ENCODE peak calls at places on chromosomes 4 and X, in nine cellular contexts. K is brain microvascular endothelial cell; P is CD4-positive, alpha-beta T cell; X is GM23248; Q is HCT116; O is psoas muscle; S is cardiac muscle cell; M is AG04450; A is HepG2. F is an unnamed sample. For H3K27me3, the result is how much of the 10 kb centered on the place peaks cover.

GRCh38 chr4:99468891-99469290 is 33.7 kb upstream of the ADH7 start:
- DNase-seq in A (no peak), O (no peak), P (no peak), K (no peak), S (no peak), M (no peak), X (peak), Q (no peak), F (no peak)

GRCh38 chr4:77927991-77928925 is 65.6 kb downstream of the MRPL1 start:
- DNase-seq in O (no peak), K (no peak), S (no peak), Q (no peak), X (peak), P (no peak), A (peak), M (no peak), F (peak)

GRCh38 chrX:47748576-47748975 is 88.1 kb upstream of the ZNF81 start:
- DNase-seq in P (no peak), M (no peak), O (no peak), Q (no peak), K (no peak), A (no peak), S (no peak), X (peak), F (no peak)

GRCh38 chr4:11428161-11428700 is 463 bp downstream of the HS3ST1 start:
- DNase-seq in S (no peak), P (no peak), X (no peak), Q (no peak), K (no peak), M (no peak), O (no peak), A (no peak), F (no peak)

GRCh38 chr4:174521800-174522182 is 497 bp downstream of the HPGD start:
- DNase-seq in M (no peak), O (peak), X (peak), A (no peak), P (no peak), S (no peak), K (no peak), Q (no peak), F (no peak)

GRCh38 chr4:24917076-24917856 is 4.4 kb upstream of the CCDC149 start:
- DNase-seq in M (no peak), O (no peak), X (no peak), P (no peak), K (no peak), S (peak), Q (no peak), A (no peak), F (no peak)

GRCh38 chr4:99414401-99414800 is 20.7 kb downstream of the ADH7 start:
- DNase-seq in S (no peak), X (no peak), A (no peak), M (no peak), O (no peak), K (no peak), Q (no peak), P (no peak), F (no peak)

GRCh38 chrX:19642517-19643109 is 127.3 kb upstream of the MAP3K15 start:
- DNase-seq in K (no peak), O (no peak), S (no peak), Q (no peak), P (no peak), X (no peak), M (no peak), A (no peak), F (no peak)

GRCh38 chrX:103248553-103248952 is 6.4 kb downstream of the TCEAL8 start:
- DNase-seq in X (peak), P (no peak), Q (peak), A (no peak), K (no peak), M (no peak), O (no peak), S (peak), F (no peak)

GRCh38 chr4:128917781-128918180 is 108.3 kb downstream of the JADE1 start:
- DNase-seq in Q (no peak), X (no peak), A (no peak), S (no peak), P (no peak), M (no peak), O (no peak), K (no peak), F (no peak)

GRCh38 chrX:38882894-38883620 is 81.8 kb downstream of the MID1IP1 start:
- DNase-seq in A (no peak), K (peak), O (no peak), X (peak), M (peak), Q (peak), P (no peak), S (no peak), F (peak)

GRCh38 chrX:40150503-40150902 is 52.7 kb upstream of the BCOR start:
- DNase-seq in O (no peak), A (no peak), K (no peak), Q (no peak), S (no peak), X (no peak), P (no peak), M (no peak), F (no peak)
- H3K27me3 ChIP-seq in O (under half), A (under half), K (under half), Q (under half), S (under half), X (under half), P (under half), M (under half), F (under half)

DNA sequence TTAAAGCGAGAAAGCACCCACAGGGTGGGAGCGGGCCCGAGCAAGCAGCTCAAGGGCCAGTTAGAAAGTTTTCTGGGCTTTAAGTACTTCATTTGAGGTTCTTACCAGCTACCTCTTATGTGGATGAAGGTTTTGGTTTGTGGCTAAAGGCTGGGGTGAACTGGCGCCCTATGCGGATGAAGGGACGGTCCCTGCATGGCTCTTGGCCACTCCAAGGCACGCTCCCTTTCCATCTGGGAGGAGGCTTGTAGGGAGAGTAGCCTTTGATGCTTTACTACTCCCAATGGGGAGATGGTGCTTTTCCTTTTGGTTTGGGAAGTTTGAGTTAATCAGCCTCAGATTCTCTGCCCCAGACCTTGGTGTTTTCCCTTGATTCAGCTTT is 17.7 kb downstream of the MRFAP1 start:
- DNase-seq in O (no peak), Q (no peak), P (no peak), S (no peak), A (no peak), K (no peak), M (no peak), X (no peak), F (no peak)
- H3K27me3 ChIP-seq in O (under half), Q (under half), P (under half), S (under half), A (under half), K (under half), M (under half), X (under half), F (under half)

DNA sequence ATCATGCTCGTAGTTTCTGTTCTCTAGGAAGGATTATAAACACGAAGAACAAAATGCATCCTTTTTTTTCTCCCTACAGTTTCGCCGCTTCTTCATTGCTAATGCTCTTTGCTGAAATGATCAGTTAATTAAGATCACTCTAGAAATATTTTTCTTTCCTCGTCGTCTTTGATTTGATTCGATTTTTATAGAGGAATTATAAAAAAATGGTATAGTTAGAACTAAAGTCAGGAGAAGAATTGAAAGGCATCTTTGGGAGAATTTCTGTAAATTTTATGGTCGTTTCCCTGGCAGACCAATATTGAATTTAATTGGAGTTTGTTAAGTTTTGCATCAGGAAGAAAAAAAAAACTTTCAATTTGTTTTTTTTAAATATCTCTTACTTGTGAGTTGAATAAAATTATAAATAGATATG is 1.1 kb upstream of the NKX3-2 start:
- DNase-seq in P (no peak), M (no peak), K (no peak), A (no peak), X (no peak), Q (no peak), S (no peak), O (no peak), F (no peak)
- H3K27me3 ChIP-seq in P (half or more), M (half or more), K (half or more), A (under half), X (half or more), Q (under half), S (half or more), O (half or more), F (under half)

GRCh38 chrX:12118134-12118533 is 20.1 kb upstream of the FRMPD4 start:
- DNase-seq in A (no peak), Q (no peak), S (no peak), X (no peak), O (no peak), K (no peak), M (no peak), P (no peak), F (no peak)
- H3K27me3 ChIP-seq in A (under half), Q (under half), S (under half), X (under half), O (under half), K (under half), M (under half), P (under half), F (under half)

GRCh38 chr4:3670521-3671519 is 95.4 kb upstream of the ADRA2C start:
- DNase-seq in M (no peak), A (no peak), X (no peak), P (no peak), S (no peak), O (peak), K (no peak), Q (no peak), F (no peak)

GRCh38 chr4:3667258-3667657 is 98.9 kb upstream of the ADRA2C start:
- DNase-seq in M (no peak), K (no peak), X (no peak), P (no peak), A (no peak), S (no peak), Q (no peak), O (no peak), F (no peak)

GRCh38 chr4:3666263-3666662 is 99.9 kb upstream of the ADRA2C start:
- DNase-seq in S (no peak), Q (no peak), O (no peak), K (no peak), P (no peak), A (no peak), M (no peak), X (no peak), F (no peak)

GRCh38 chr4:3669553-3669949 is 96.6 kb upstream of the ADRA2C start:
- DNase-seq in A (no peak), Q (no peak), M (no peak), P (no peak), O (peak), S (no peak), X (no peak), K (no peak), F (no peak)

DNA sequence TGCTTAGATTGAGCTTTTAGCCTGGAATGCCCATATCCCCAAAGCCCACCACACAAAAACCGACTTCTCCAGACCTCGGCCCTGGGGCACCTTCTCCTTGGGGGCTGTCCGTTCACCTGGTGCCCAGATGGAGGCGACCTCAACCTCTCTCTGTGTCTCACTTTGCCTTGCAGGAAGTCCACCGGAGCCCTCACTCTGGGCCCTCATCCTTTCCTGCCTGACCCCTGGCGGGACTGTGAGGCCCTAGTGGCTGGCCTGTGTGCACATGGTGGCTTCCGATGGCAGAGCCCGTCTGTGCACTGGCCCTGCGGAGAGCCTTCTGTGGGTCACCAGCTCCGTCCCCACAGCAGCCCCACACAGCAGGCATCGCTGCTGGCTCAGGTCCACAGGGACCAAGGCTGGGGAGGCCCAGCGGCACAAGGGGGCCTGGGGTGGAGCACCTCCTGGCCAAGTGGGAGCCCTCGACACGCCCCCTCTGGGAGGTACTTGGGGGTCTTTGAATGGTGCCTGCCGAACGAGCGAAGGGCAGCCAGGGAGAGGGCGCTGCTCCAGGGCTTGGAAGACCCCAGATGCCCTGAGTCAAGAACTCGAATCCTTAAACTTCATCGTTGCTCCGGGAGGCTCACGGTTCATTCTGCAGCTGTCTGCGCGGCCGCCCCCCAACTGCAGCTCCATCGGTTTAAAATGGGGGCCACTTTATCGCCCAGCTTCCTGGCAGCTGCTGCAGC is 97.2 kb upstream of the ADRA2C start:
- DNase-seq in O (no peak), Q (no peak), S (no peak), A (no peak), K (no peak), X (no peak), M (no peak), P (no peak), F (no peak)
- H3K27me3 ChIP-seq in O (under half), Q (under half), S (under half), A (under half), K (under half), X (under half), M (under half), P (under half), F (under half)

GRCh38 chr4:41217373-41217772 is 3.0 kb upstream of the APBB2 start:
- DNase-seq in K (no peak), X (no peak), A (no peak), Q (no peak), S (no peak), O (no peak), P (no peak), M (no peak), F (no peak)
- H3K27me3 ChIP-seq in K (under half), X (under half), A (under half), Q (under half), S (under half), O (under half), P (under half), M (under half), F (under half)

DNA sequence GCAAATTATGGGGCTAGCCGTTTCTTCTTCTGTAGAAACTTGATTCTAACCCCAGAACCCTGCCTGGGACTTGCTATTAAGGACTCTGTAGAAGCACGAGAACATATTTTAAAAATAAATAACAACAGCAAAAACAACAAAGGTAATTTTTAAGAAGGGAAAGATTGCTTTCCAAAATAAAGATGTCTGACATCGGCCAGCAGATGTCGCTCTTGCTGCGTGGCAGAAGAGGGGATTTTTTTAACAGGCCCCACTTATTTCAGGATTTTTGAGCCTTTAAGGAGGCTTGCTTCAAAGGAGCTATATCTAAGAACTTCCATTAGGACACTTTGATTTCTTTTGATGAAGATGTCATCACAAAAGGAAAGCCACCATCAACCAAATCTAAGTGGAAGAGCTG is 62.8 kb upstream of the EGFL6 start:
- DNase-seq in A (peak), Q (peak), O (peak), M (peak), P (peak), S (peak), X (peak), K (peak), F (no peak)
- H3K27me3 ChIP-seq in A (under half), Q (under half), O (under half), M (under half), P (under half), S (under half), X (under half), K (under half), F (under half)

F was measured in MG63.